ENCODE peak calls at places on chromosome 22, in seven cellular contexts. One of them, this sample, is unnamed.
A peak's percentile ranks its signal among the peaks of the same experiment; 100 is the strongest.

GRCh38 chr22:42717197-42717967 is 3.3 kb downstream of the A4GALT start:
- DNase-seq in H9: peak; percentile 88
- DNase-seq in IMR-90: no peak
- DNase-seq in neuronal stem cell: no peak
- DNase-seq in mesenchymal stem cell: peak; percentile 32
- DNase-seq in H1: peak; percentile 36
- DNase-seq in trophoblast cell: peak; percentile 81
- DNase-seq in this sample: peak; percentile 91

GRCh38 chr22:20080776-20081654 is 974 bp downstream of the DGCR8 start:
- DNase-seq in H9: peak; percentile 56
- DNase-seq in IMR-90: peak; percentile 67
- DNase-seq in neuronal stem cell: peak; percentile 45
- DNase-seq in mesenchymal stem cell: peak; percentile 83
- DNase-seq in H1: peak; percentile 31
- DNase-seq in trophoblast cell: peak; percentile 66
- DNase-seq in this sample: peak; percentile 82

GRCh38 chr22:26589367-26589844 is 526 bp downstream of the TPST2 start:
- DNase-seq in H9: no peak
- DNase-seq in IMR-90: peak; percentile 12
- DNase-seq in neuronal stem cell: peak; percentile 17
- DNase-seq in mesenchymal stem cell: peak; percentile 37
- DNase-seq in H1: no peak
- DNase-seq in trophoblast cell: no peak
- DNase-seq in this sample: peak; percentile 68

GRCh38 chr22:45603631-45604030 is 68.0 kb upstream of the ATXN10 start:
- DNase-seq in H9: no peak
- DNase-seq in IMR-90: no peak
- DNase-seq in neuronal stem cell: no peak
- DNase-seq in mesenchymal stem cell: no peak
- DNase-seq in H1: no peak
- DNase-seq in trophoblast cell: no peak
- DNase-seq in this sample: no peak

GRCh38 chr22:48718818-48719500 is 1108.7 kb downstream of the BRD1 start:
- DNase-seq in H9: no peak
- DNase-seq in IMR-90: no peak
- DNase-seq in neuronal stem cell: no peak
- DNase-seq in mesenchymal stem cell: no peak
- DNase-seq in H1: no peak
- DNase-seq in trophoblast cell: no peak
- DNase-seq in this sample: no peak

GRCh38 chr22:26395926-26396325 is 33.1 kb upstream of the ASPHD2 start:
- DNase-seq in H9: no peak
- DNase-seq in IMR-90: no peak
- DNase-seq in neuronal stem cell: no peak
- DNase-seq in mesenchymal stem cell: no peak
- DNase-seq in H1: no peak
- DNase-seq in trophoblast cell: no peak
- DNase-seq in this sample: no peak

GRCh38 chr22:38941488-38941987 is 15.9 kb upstream of the APOBEC3A start:
- DNase-seq in H9: no peak
- DNase-seq in IMR-90: no peak
- DNase-seq in neuronal stem cell: no peak
- DNase-seq in mesenchymal stem cell: no peak
- DNase-seq in H1: no peak
- DNase-seq in trophoblast cell: peak; percentile 44
- DNase-seq in this sample: no peak

GRCh38 chr22:42769574-42770447 is 49.1 kb upstream of the A4GALT start:
- DNase-seq in H9: no peak
- DNase-seq in IMR-90: peak; percentile 95
- DNase-seq in neuronal stem cell: no peak
- DNase-seq in mesenchymal stem cell: peak; percentile 89
- DNase-seq in H1: no peak
- DNase-seq in trophoblast cell: peak; percentile 69
- DNase-seq in this sample: no peak

GRCh38 chr22:45997775-45998637 is 21.0 kb upstream of the WNT7B start:
- DNase-seq in H9: no peak
- DNase-seq in IMR-90: no peak
- DNase-seq in neuronal stem cell: no peak
- DNase-seq in mesenchymal stem cell: no peak
- DNase-seq in H1: no peak
- DNase-seq in trophoblast cell: no peak
- DNase-seq in this sample: no peak

GRCh38 chr22:28425211-28425610 is 254.4 kb downstream of the TTC28 start:
- DNase-seq in H9: no peak
- DNase-seq in IMR-90: no peak
- DNase-seq in neuronal stem cell: no peak
- DNase-seq in mesenchymal stem cell: peak; percentile 69
- DNase-seq in H1: no peak
- DNase-seq in trophoblast cell: no peak
- DNase-seq in this sample: no peak

GRCh38 chr22:35275580-35275979 is 18.3 kb downstream of the HMGXB4 start:
- DNase-seq in H9: no peak
- DNase-seq in IMR-90: peak; percentile 66
- DNase-seq in neuronal stem cell: no peak
- DNase-seq in mesenchymal stem cell: no peak
- DNase-seq in H1: no peak
- DNase-seq in trophoblast cell: peak; percentile 12
- DNase-seq in this sample: no peak

GRCh38 chr22:23398701-23399366 is 181.3 kb downstream of the IGLL1 start:
- DNase-seq in H9: no peak
- DNase-seq in IMR-90: no peak
- DNase-seq in neuronal stem cell: no peak
- DNase-seq in mesenchymal stem cell: no peak
- DNase-seq in H1: no peak
- DNase-seq in trophoblast cell: no peak
- DNase-seq in this sample: peak; percentile 36

GRCh38 chr22:27213766-27214581 is 556.6 kb downstream of the MIAT start:
- DNase-seq in H9: peak; percentile 9
- DNase-seq in IMR-90: peak; percentile 55
- DNase-seq in neuronal stem cell: no peak
- DNase-seq in mesenchymal stem cell: peak; percentile 70
- DNase-seq in H1: no peak
- DNase-seq in trophoblast cell: no peak
- DNase-seq in this sample: no peak

GRCh38 chr22:20979940-20980453 is 2.1 kb upstream of the LZTR1 start:
- DNase-seq in H9: peak; percentile 49
- DNase-seq in IMR-90: no peak
- DNase-seq in neuronal stem cell: no peak
- DNase-seq in mesenchymal stem cell: no peak
- DNase-seq in H1: no peak
- DNase-seq in trophoblast cell: no peak
- DNase-seq in this sample: no peak

GRCh38 chr22:41983516-41983915 is 14.3 kb downstream of the SEPTIN3 start:
- DNase-seq in H9: no peak
- DNase-seq in IMR-90: no peak
- DNase-seq in neuronal stem cell: no peak
- DNase-seq in mesenchymal stem cell: peak; percentile 48
- DNase-seq in H1: no peak
- DNase-seq in trophoblast cell: peak; percentile 96
- DNase-seq in this sample: no peak

GRCh38 chr22:20636075-20636812 is 128.8 kb downstream of the MED15 start:
- DNase-seq in H9: no peak
- DNase-seq in IMR-90: no peak
- DNase-seq in neuronal stem cell: no peak
- DNase-seq in mesenchymal stem cell: no peak
- DNase-seq in H1: no peak
- DNase-seq in trophoblast cell: no peak
- DNase-seq in this sample: no peak

GRCh38 chr22:47620391-47620790 is 857.9 kb downstream of the TBC1D22A start:
- DNase-seq in H9: no peak
- DNase-seq in IMR-90: no peak
- DNase-seq in neuronal stem cell: no peak
- DNase-seq in mesenchymal stem cell: no peak
- DNase-seq in H1: no peak
- DNase-seq in trophoblast cell: no peak
- DNase-seq in this sample: no peak

GRCh38 chr22:27597703-27598444 is 203.7 kb downstream of the MN1 start:
- DNase-seq in H9: no peak
- DNase-seq in IMR-90: no peak
- DNase-seq in neuronal stem cell: no peak
- DNase-seq in mesenchymal stem cell: no peak
- DNase-seq in H1: no peak
- DNase-seq in trophoblast cell: no peak
- DNase-seq in this sample: peak; percentile 62

GRCh38 chr22:27370281-27370680 is 431.3 kb downstream of the MN1 start:
- DNase-seq in H9: no peak
- DNase-seq in IMR-90: no peak
- DNase-seq in neuronal stem cell: no peak
- DNase-seq in mesenchymal stem cell: peak; percentile 16
- DNase-seq in H1: no peak
- DNase-seq in trophoblast cell: no peak
- DNase-seq in this sample: peak; percentile 38

GRCh38 chr22:20456064-20456721 is 18.6 kb upstream of the SCARF2 start:
- DNase-seq in H9: peak; percentile 89
- DNase-seq in IMR-90: peak; percentile 86
- DNase-seq in neuronal stem cell: peak; percentile 71
- DNase-seq in mesenchymal stem cell: peak; percentile 85
- DNase-seq in H1: peak; percentile 71
- DNase-seq in trophoblast cell: peak; percentile 85
- DNase-seq in this sample: peak; percentile 86

GRCh38 chr22:19515654-19516377 is 8.4 kb downstream of the CLDN5 start:
- DNase-seq in H9: no peak
- DNase-seq in IMR-90: no peak
- DNase-seq in neuronal stem cell: no peak
- DNase-seq in mesenchymal stem cell: no peak
- DNase-seq in H1: no peak
- DNase-seq in trophoblast cell: no peak
- DNase-seq in this sample: no peak

GRCh38 chr22:46047841-46048595 is 71.1 kb upstream of the WNT7B start:
- DNase-seq in H9: no peak
- DNase-seq in IMR-90: no peak
- DNase-seq in neuronal stem cell: no peak
- DNase-seq in mesenchymal stem cell: no peak
- DNase-seq in H1: no peak
- DNase-seq in trophoblast cell: no peak
- DNase-seq in this sample: no peak

GRCh38 chr22:45262931-45263789 is 21.6 kb upstream of the UPK3A start:
- DNase-seq in H9: no peak
- DNase-seq in IMR-90: no peak
- DNase-seq in neuronal stem cell: no peak
- DNase-seq in mesenchymal stem cell: no peak
- DNase-seq in H1: no peak
- DNase-seq in trophoblast cell: peak; percentile 68
- DNase-seq in this sample: peak; percentile 36

GRCh38 chr22:41589260-41589600 is 410 bp downstream of the PMM1 start:
- DNase-seq in H9: no peak
- DNase-seq in IMR-90: no peak
- DNase-seq in neuronal stem cell: peak; percentile 14
- DNase-seq in mesenchymal stem cell: peak; percentile 54
- DNase-seq in H1: peak; percentile 17
- DNase-seq in trophoblast cell: no peak
- DNase-seq in this sample: peak; percentile 49

GRCh38 chr22:27466229-27466628 is 335.3 kb downstream of the MN1 start:
- DNase-seq in H9: no peak
- DNase-seq in IMR-90: no peak
- DNase-seq in neuronal stem cell: no peak
- DNase-seq in mesenchymal stem cell: no peak
- DNase-seq in H1: no peak
- DNase-seq in trophoblast cell: no peak
- DNase-seq in this sample: no peak

GRCh38 chr22:39205344-39206021 is 39.3 kb downstream of the PDGFB start:
- DNase-seq in H9: peak; percentile 33
- DNase-seq in IMR-90: peak; percentile 78
- DNase-seq in neuronal stem cell: no peak
- DNase-seq in mesenchymal stem cell: peak; percentile 81
- DNase-seq in H1: no peak
- DNase-seq in trophoblast cell: peak; percentile 67
- DNase-seq in this sample: peak; percentile 53

GRCh38 chr22:36472689-36473088 is 8.8 kb downstream of the TXN2 start:
- DNase-seq in H9: no peak
- DNase-seq in IMR-90: no peak
- DNase-seq in neuronal stem cell: no peak
- DNase-seq in mesenchymal stem cell: no peak
- DNase-seq in H1: no peak
- DNase-seq in trophoblast cell: no peak
- DNase-seq in this sample: no peak
- H3K79me1 ChIP-seq in H9: no peaks in the 10 kb centered on the region
- H3K79me1 ChIP-seq in IMR-90: peaks cover 21% of the 10 kb centered on the region
- H3K79me1 ChIP-seq in neuronal stem cell: peaks cover 2% of the 10 kb centered on the region
- H3K79me1 ChIP-seq in mesenchymal stem cell: peaks cover 19% of the 10 kb centered on the region
- H3K79me1 ChIP-seq in H1: no peaks in the 10 kb centered on the region
- H3K79me1 ChIP-seq in trophoblast cell: peaks cover 12% of the 10 kb centered on the region
- H3K79me1 ChIP-seq in this sample: no peaks in the 10 kb centered on the region

GRCh38 chr22:31105282-31105929 is 2.0 kb downstream of the SELENOM start:
- DNase-seq in H9: no peak
- DNase-seq in IMR-90: no peak
- DNase-seq in neuronal stem cell: no peak
- DNase-seq in mesenchymal stem cell: no peak
- DNase-seq in H1: no peak
- DNase-seq in trophoblast cell: peak; percentile 62
- DNase-seq in this sample: no peak
- H3K27ac ChIP-seq in H9: no peak overlapping the region
- H3K27ac ChIP-seq in IMR-90: peak overlapping the region; percentile 50
- H3K27ac ChIP-seq in neuronal stem cell: no peak overlapping the region
- H3K27ac ChIP-seq in mesenchymal stem cell: no peak overlapping the region
- H3K27ac ChIP-seq in H1: no peak overlapping the region
- H3K27ac ChIP-seq in trophoblast cell: no peak overlapping the region
- H3K27ac ChIP-seq in this sample: no peak overlapping the region

GRCh38 chr22:30301995-30302809 is 12.9 kb upstream of the CASTOR1 start:
- DNase-seq in H9: no peak
- DNase-seq in IMR-90: peak; percentile 59
- DNase-seq in neuronal stem cell: no peak
- DNase-seq in mesenchymal stem cell: peak; percentile 88
- DNase-seq in H1: no peak
- DNase-seq in trophoblast cell: peak; percentile 91
- DNase-seq in this sample: no peak

GRCh38 chr22:30304495-30305244 is 15.4 kb upstream of the CASTOR1 start:
- DNase-seq in H9: no peak
- DNase-seq in IMR-90: no peak
- DNase-seq in neuronal stem cell: no peak
- DNase-seq in mesenchymal stem cell: no peak
- DNase-seq in H1: no peak
- DNase-seq in trophoblast cell: peak; percentile 73
- DNase-seq in this sample: no peak

GRCh38 chr22:30305906-30306628 is 16.8 kb upstream of the CASTOR1 start:
- DNase-seq in H9: no peak
- DNase-seq in IMR-90: no peak
- DNase-seq in neuronal stem cell: no peak
- DNase-seq in mesenchymal stem cell: no peak
- DNase-seq in H1: no peak
- DNase-seq in trophoblast cell: no peak
- DNase-seq in this sample: no peak

GRCh38 chr22:30305519-30305905 is 16.2 kb upstream of the CASTOR1 start:
- DNase-seq in H9: no peak
- DNase-seq in IMR-90: no peak
- DNase-seq in neuronal stem cell: no peak
- DNase-seq in mesenchymal stem cell: peak; percentile 30
- DNase-seq in H1: no peak
- DNase-seq in trophoblast cell: peak; percentile 38
- DNase-seq in this sample: no peak

GRCh38 chr22:30302810-30303138 is 13.5 kb upstream of the CASTOR1 start:
- DNase-seq in H9: no peak
- DNase-seq in IMR-90: no peak
- DNase-seq in neuronal stem cell: no peak
- DNase-seq in mesenchymal stem cell: no peak
- DNase-seq in H1: no peak
- DNase-seq in trophoblast cell: peak; percentile 62
- DNase-seq in this sample: no peak
- H3K9ac ChIP-seq in H9: no peak overlapping the region
- H3K9ac ChIP-seq in IMR-90: no peak overlapping the region
- H3K9ac ChIP-seq in neuronal stem cell: no peak overlapping the region
- H3K9ac ChIP-seq in mesenchymal stem cell: no peak overlapping the region
- H3K9ac ChIP-seq in H1: no peak overlapping the region
- H3K9ac ChIP-seq in trophoblast cell: no peak overlapping the region
- H3K9ac ChIP-seq in this sample: no peak overlapping the region

GRCh38 chr22:49918911-49919881 is 762 bp downstream of the CRELD2 start:
- DNase-seq in H9: no peak
- DNase-seq in IMR-90: no peak
- DNase-seq in neuronal stem cell: no peak
- DNase-seq in mesenchymal stem cell: no peak
- DNase-seq in H1: no peak
- DNase-seq in trophoblast cell: no peak
- DNase-seq in this sample: no peak
- H3K79me1 ChIP-seq in H9: no peaks in the 10 kb centered on the region
- H3K79me1 ChIP-seq in IMR-90: peaks cover 31% of the 10 kb centered on the region
- H3K79me1 ChIP-seq in neuronal stem cell: peaks cover 2% of the 10 kb centered on the region
- H3K79me1 ChIP-seq in mesenchymal stem cell: peaks cover 29% of the 10 kb centered on the region
- H3K79me1 ChIP-seq in H1: peaks cover 3% of the 10 kb centered on the region
- H3K79me1 ChIP-seq in trophoblast cell: peaks cover 11% of the 10 kb centered on the region
- H3K79me1 ChIP-seq in this sample: peaks cover 6% of the 10 kb centered on the region